ENCODE peak calls at places on chromosomes 2 and 18, in ten cellular contexts. K, B, A, U, R, C, X, O, W and V are unnamed samples. For H3K27me3, the result is how much of the 10 kb centered on the place peaks cover.

GRCh38 chr2:99140860-99141109 is 722 bp upstream of the C2orf15 start:
- DNase-seq in K (no peak), B (no peak), A (no peak), U (no peak), R (no peak), C (no peak), X (no peak), O (no peak), W (no peak), V (no peak)

GRCh38 chr18:36129300-36130038 is at the start of the genes ELP2 and SLC39A6:
- DNase-seq in K (peak), B (peak), A (peak), U (peak), R (peak), C (peak), X (peak), O (peak), W (peak), V (peak)

GRCh38 chr2:86372641-86373502 is 35.4 kb upstream of the REEP1 start:
- DNase-seq in K (no peak), B (peak), A (peak), U (peak), R (no peak), C (peak), X (peak), O (peak), W (no peak), V (peak)

GRCh38 chr2:172513935-172514586 is 41.8 kb upstream of the PDK1 start:
- DNase-seq in K (no peak), B (no peak), A (no peak), U (peak), R (no peak), C (no peak), X (no peak), O (no peak), W (no peak), V (no peak)

GRCh38 chr2:487495-488079 is 189.6 kb downstream of the TMEM18 start:
- DNase-seq in K (no peak), B (no peak), A (no peak), U (no peak), R (no peak), C (no peak), X (no peak), O (no peak), W (no peak), V (no peak)

GRCh38 chr18:13436596-13436995 is 218.0 kb downstream of the LDLRAD4 start:
- DNase-seq in K (no peak), B (no peak), A (no peak), U (no peak), R (no peak), C (no peak), X (no peak), O (no peak), W (no peak), V (no peak)

GRCh38 chr2:211451642-211452041 is 895.2 kb downstream of the CPS1 start:
- DNase-seq in K (no peak), B (no peak), A (no peak), U (no peak), R (no peak), C (no peak), X (no peak), O (no peak), W (no peak), V (no peak)

GRCh38 chr2:200966770-200967169 is 3.3 kb upstream of the ORC2 start:
- DNase-seq in K (no peak), B (peak), A (peak), U (no peak), R (no peak), C (no peak), X (no peak), O (no peak), W (no peak), V (peak)

GRCh38 chr2:165369131-165369935 is 100.2 kb upstream of the CSRNP3 start:
- DNase-seq in K (no peak), B (peak), A (no peak), U (peak), R (no peak), C (no peak), X (peak), O (peak), W (no peak), V (no peak)

GRCh38 chr18:45103319-45104070 is 422.8 kb downstream of the SETBP1 start:
- DNase-seq in K (no peak), B (no peak), A (no peak), U (no peak), R (no peak), C (no peak), X (no peak), O (no peak), W (peak), V (no peak)

GRCh38 chr2:119960821-119961220 is 52.1 kb upstream of the EPB41L5 start:
- DNase-seq in K (no peak), B (peak), A (no peak), U (no peak), R (no peak), C (no peak), X (no peak), O (no peak), W (no peak), V (peak)

GRCh38 chr2:32058130-32058529 is 5.2 kb upstream of the SPAST start:
- DNase-seq in K (no peak), B (peak), A (peak), U (no peak), R (no peak), C (no peak), X (no peak), O (no peak), W (no peak), V (no peak)

GRCh38 chr18:75456277-75456676 is 28.8 kb upstream of the SMIM21 start:
- DNase-seq in K (no peak), B (no peak), A (no peak), U (no peak), R (no peak), C (no peak), X (no peak), O (no peak), W (no peak), V (no peak)

GRCh38 chr2:688504-689076 is 11.4 kb upstream of the TMEM18 start:
- DNase-seq in K (no peak), B (no peak), A (no peak), U (no peak), R (no peak), C (no peak), X (no peak), O (no peak), W (no peak), V (no peak)

GRCh38 chr18:59760212-59760997 is 63.2 kb upstream of the CCBE1 start:
- DNase-seq in K (no peak), B (peak), A (no peak), U (no peak), R (no peak), C (no peak), X (no peak), O (no peak), W (no peak), V (no peak)

GRCh38 chr2:237546040-237546875 is 20.1 kb upstream of the PRLH start:
- DNase-seq in K (no peak), B (no peak), A (no peak), U (no peak), R (no peak), C (no peak), X (no peak), O (no peak), W (no peak), V (no peak)

GRCh38 chr2:231640646-231641111 is 48.0 kb downstream of the TEX44 start:
- DNase-seq in K (no peak), B (peak), A (peak), U (no peak), R (peak), C (peak), X (peak), O (no peak), W (no peak), V (no peak)

GRCh38 chr2:98936917-98937351 is 909 bp upstream of the CRACDL start:
- DNase-seq in K (no peak), B (no peak), A (no peak), U (peak), R (no peak), C (no peak), X (no peak), O (no peak), W (no peak), V (no peak)

GRCh38 chr2:196660264-196660663 is 20.7 kb downstream of the CCDC150 start:
- DNase-seq in K (no peak), B (peak), A (peak), U (no peak), R (no peak), C (no peak), X (no peak), O (no peak), W (no peak), V (peak)

GRCh38 chr2:240479111-240479501 is 43.6 kb downstream of the GPC1 start:
- DNase-seq in K (no peak), B (no peak), A (no peak), U (peak), R (peak), C (no peak), X (no peak), O (no peak), W (no peak), V (no peak)

GRCh38 chr18:32771169-32771751 is 1.6 kb downstream of the KLHL14 start:
- DNase-seq in K (no peak), B (peak), A (no peak), U (peak), R (no peak), C (no peak), X (peak), O (peak), W (peak), V (no peak)

GRCh38 chr2:133760366-133760765 is 192.1 kb upstream of the NCKAP5 start:
- DNase-seq in K (no peak), B (peak), A (peak), U (no peak), R (no peak), C (no peak), X (no peak), O (no peak), W (no peak), V (peak)

GRCh38 chr2:221570321-221571107 is 1.6 kb downstream of the EPHA4 start:
- DNase-seq in K (no peak), B (peak), A (peak), U (peak), R (no peak), C (peak), X (no peak), O (peak), W (no peak), V (no peak)

GRCh38 chr2:185663811-185664210 is 74.8 kb upstream of the FSIP2 start:
- DNase-seq in K (no peak), B (no peak), A (no peak), U (no peak), R (no peak), C (no peak), X (no peak), O (no peak), W (peak), V (no peak)

GRCh38 chr2:238082858-238083257 is 17.3 kb upstream of the ESPNL start:
- DNase-seq in K (no peak), B (no peak), A (no peak), U (no peak), R (peak), C (no peak), X (no peak), O (no peak), W (no peak), V (no peak)

GRCh38 chr18:50817898-50818250 is 1.9 kb downstream of the MRO start:
- DNase-seq in K (no peak), B (peak), A (no peak), U (no peak), R (no peak), C (no peak), X (no peak), O (no peak), W (no peak), V (peak)

GRCh38 chr2:160253440-160254296 is 53.6 kb upstream of the ITGB6 start:
- DNase-seq in K (no peak), B (peak), A (peak), U (no peak), R (no peak), C (no peak), X (peak), O (no peak), W (no peak), V (no peak)

GRCh38 chr18:41660654-41661053 is 294.4 kb upstream of the PIK3C3 start:
- DNase-seq in K (no peak), B (peak), A (peak), U (no peak), R (no peak), C (no peak), X (no peak), O (no peak), W (no peak), V (no peak)

GRCh38 chr2:54020793-54021414 is 50.1 kb upstream of the PSME4 start:
- DNase-seq in K (no peak), B (no peak), A (no peak), U (no peak), R (no peak), C (no peak), X (no peak), O (no peak), W (no peak), V (no peak)

GRCh38 chr18:55763298-55763697 is 175.3 kb upstream of the TCF4 start:
- DNase-seq in K (no peak), B (peak), A (peak), U (no peak), R (no peak), C (no peak), X (no peak), O (no peak), W (no peak), V (peak)

GRCh38 chr2:65282492-65283053 is 54.9 kb downstream of the ACTR2 start:
- DNase-seq in K (no peak), B (no peak), A (no peak), U (no peak), R (peak), C (no peak), X (no peak), O (no peak), W (no peak), V (no peak)
- TF ChIP-seq CTCF in K (no peak), B (no peak), A (no peak), U (no peak), R (no peak), C (no peak), X (no peak), O (no peak), W (no peak), V (no peak)

DNA sequence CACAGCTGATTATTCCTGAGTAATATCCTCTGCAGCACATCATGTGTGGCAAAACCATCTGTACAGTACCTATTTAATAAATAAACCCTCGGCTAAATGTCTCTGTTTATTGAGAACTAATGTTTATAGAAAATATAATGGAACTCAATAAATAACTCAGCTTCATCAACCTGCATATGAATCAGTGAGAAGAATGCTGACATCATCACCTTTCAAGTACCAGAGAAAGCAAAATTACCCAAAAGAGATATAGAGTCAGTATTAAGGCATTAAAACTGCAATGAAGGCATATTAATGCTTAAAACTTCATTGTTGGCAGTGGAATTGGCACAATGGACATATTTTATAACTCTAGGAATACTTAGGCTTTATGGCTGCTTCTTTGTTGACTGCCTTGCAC is 558.4 kb downstream of the PLCL1 start:
- DNase-seq in K (no peak), B (no peak), A (no peak), U (no peak), R (no peak), C (no peak), X (no peak), O (no peak), W (no peak), V (no peak)
- H3K27me3 ChIP-seq in K (under half), B (under half), A (under half), U (under half), R (under half), C (under half), X (under half), O (under half), W (half or more), V (under half)

GRCh38 chr18:22052405-22053105 is 116.8 kb upstream of the GATA6 start:
- DNase-seq in K (no peak), B (no peak), A (no peak), U (no peak), R (no peak), C (no peak), X (peak), O (no peak), W (no peak), V (no peak)

GRCh38 chr18:22048221-22048620 is 121.2 kb upstream of the GATA6 start:
- DNase-seq in K (no peak), B (no peak), A (no peak), U (no peak), R (no peak), C (no peak), X (peak), O (no peak), W (no peak), V (no peak)

GRCh38 chr18:22047485-22047884 is 121.9 kb upstream of the GATA6 start:
- DNase-seq in K (no peak), B (no peak), A (no peak), U (no peak), R (no peak), C (no peak), X (peak), O (no peak), W (no peak), V (no peak)

GRCh38 chr18:22046473-22046872 is 122.9 kb upstream of the GATA6 start:
- DNase-seq in K (no peak), B (no peak), A (no peak), U (no peak), R (no peak), C (no peak), X (no peak), O (no peak), W (no peak), V (no peak)

GRCh38 chr18:22048932-22049615 is 120.3 kb upstream of the GATA6 start:
- DNase-seq in K (no peak), B (no peak), A (no peak), U (no peak), R (no peak), C (no peak), X (no peak), O (no peak), W (no peak), V (no peak)
- TF ChIP-seq CTCF in K (no peak), B (no peak), A (no peak), U (no peak), R (no peak), C (no peak), X (no peak), O (no peak), W (no peak), V (no peak)

DNA sequence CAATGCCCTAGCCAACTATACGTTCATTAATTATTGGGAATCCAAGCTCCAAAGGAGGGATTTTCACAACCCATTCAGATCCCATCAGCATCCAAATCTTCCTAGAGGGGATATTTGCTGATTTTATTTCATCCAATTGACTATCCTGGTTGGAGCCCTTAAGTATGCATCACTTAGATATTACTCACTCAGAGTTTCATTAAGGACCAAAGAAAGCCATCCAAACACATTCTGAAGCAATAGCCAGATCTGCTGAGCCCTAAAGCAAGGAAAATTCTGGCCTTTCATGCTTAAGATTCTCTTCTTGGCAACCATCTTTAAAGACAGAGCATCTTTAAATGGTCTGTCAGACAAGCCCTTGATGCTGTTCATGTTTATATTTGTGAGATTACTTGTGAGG is 40.9 kb upstream of the C1D start:
- DNase-seq in K (no peak), B (peak), A (no peak), U (no peak), R (no peak), C (no peak), X (no peak), O (no peak), W (no peak), V (no peak)
- H3K27me3 ChIP-seq in K (under half), B (under half), A (under half), U (under half), R (under half), C (under half), X (under half), O (under half), W (under half), V (under half)

GRCh38 chr2:29011650-29012060 is 30.6 kb downstream of the TOGARAM2 start:
- DNase-seq in K (no peak), B (peak), A (no peak), U (no peak), R (peak), C (peak), X (peak), O (peak), W (no peak), V (no peak)
- TF ChIP-seq CTCF in K (no peak), B (no peak), A (peak), U (no peak), R (no peak), C (no peak), X (no peak), O (peak), W (no peak), V (peak)

GRCh38 chr2:64934530-64934929 is 54.7 kb upstream of the SLC1A4 start:
- DNase-seq in K (no peak), B (no peak), A (no peak), U (no peak), R (no peak), C (no peak), X (no peak), O (no peak), W (no peak), V (no peak)
- H3K27me3 ChIP-seq in K (under half), B (under half), A (under half), U (under half), R (under half), C (under half), X (under half), O (under half), W (under half), V (under half)